ENCODE peak calls at places on chromosome 16, in nine cellular contexts. N is neural progenitor cell; Y is CD8-positive, alpha-beta T cell; X is cardiac muscle cell; P is aorta; V is adrenal gland; H is tibial artery; R is astrocyte; L is HAP-1. I is an unnamed sample. For H3K4me1 and H3K9me3, the result is how much of the 10 kb centered on the place peaks cover.

GRCh38 chr16:25340973-25341372 is 83.3 kb upstream of the ZKSCAN2 start:
- DNase-seq in X (no peak), N (no peak), H (no peak), V (no peak), Y (no peak), P (no peak), R (no peak), L (no peak), I (no peak)

GRCh38 chr16:54193656-54194007 is 93.0 kb downstream of the IRX3 start:
- DNase-seq in H (peak), P (peak), R (peak), Y (no peak), L (peak), X (peak), V (peak), N (peak), I (peak)

GRCh38 chr16:88017006-88017405 is 65.8 kb downstream of the BANP start:
- DNase-seq in R (no peak), P (no peak), Y (no peak), H (no peak), V (no peak), N (no peak), L (no peak), X (no peak), I (peak)

GRCh38 chr16:55900616-55901393 is 25.6 kb upstream of the CES5A start:
- DNase-seq in V (no peak), X (no peak), N (no peak), Y (no peak), H (no peak), R (no peak), P (no peak), L (no peak), I (no peak)

GRCh38 chr16:80931985-80932720 is 74.5 kb downstream of the CMC2 start:
- DNase-seq in R (peak), P (peak), L (no peak), N (peak), V (peak), Y (no peak), X (peak), H (peak), I (peak)

GRCh38 chr16:86016201-86016965 is 117.4 kb downstream of the IRF8 start:
- DNase-seq in Y (no peak), L (peak), N (peak), R (peak), H (no peak), P (no peak), V (peak), X (peak), I (peak)

GRCh38 chr16:56450275-56450889 is 750 bp downstream of the NUDT21 start:
- DNase-seq in X (peak), V (no peak), L (no peak), H (no peak), R (no peak), P (no peak), Y (no peak), N (peak), I (no peak)

GRCh38 chr16:56847173-56847948 is 17.6 kb upstream of the SLC12A3 start:
- DNase-seq in R (no peak), X (no peak), H (no peak), V (no peak), P (no peak), Y (no peak), N (no peak), L (no peak), I (no peak)

GRCh38 chr16:88983771-88984687 is 7.0 kb upstream of the CBFA2T3 start:
- DNase-seq in V (no peak), N (no peak), P (no peak), H (no peak), R (no peak), L (no peak), X (no peak), Y (no peak), I (no peak)

GRCh38 chr16:30740364-30741251 is 7.6 kb upstream of the PHKG2 start:
- DNase-seq in P (peak), L (no peak), H (peak), Y (no peak), N (no peak), X (no peak), R (peak), V (peak), I (peak)

GRCh38 chr16:66391726-66392670 is 25.5 kb downstream of the CDH5 start:
- DNase-seq in X (no peak), P (no peak), Y (no peak), N (no peak), R (no peak), H (no peak), V (no peak), L (no peak), I (no peak)

GRCh38 chr16:72300892-72301291 is 128.9 kb upstream of the PMFBP1 start:
- DNase-seq in R (no peak), H (no peak), X (no peak), Y (no peak), V (no peak), P (no peak), N (no peak), L (no peak), I (no peak)

GRCh38 chr16:53840472-53840871 is 136.5 kb downstream of the FTO start:
- DNase-seq in N (no peak), V (no peak), R (no peak), L (no peak), H (no peak), X (no peak), P (no peak), Y (no peak), I (no peak)

GRCh38 chr16:31477220-31478216 is 5.4 kb upstream of the SLC5A2 start:
- DNase-seq in R (no peak), P (no peak), H (no peak), Y (no peak), L (no peak), N (peak), X (peak), V (peak), I (peak)

DNA sequence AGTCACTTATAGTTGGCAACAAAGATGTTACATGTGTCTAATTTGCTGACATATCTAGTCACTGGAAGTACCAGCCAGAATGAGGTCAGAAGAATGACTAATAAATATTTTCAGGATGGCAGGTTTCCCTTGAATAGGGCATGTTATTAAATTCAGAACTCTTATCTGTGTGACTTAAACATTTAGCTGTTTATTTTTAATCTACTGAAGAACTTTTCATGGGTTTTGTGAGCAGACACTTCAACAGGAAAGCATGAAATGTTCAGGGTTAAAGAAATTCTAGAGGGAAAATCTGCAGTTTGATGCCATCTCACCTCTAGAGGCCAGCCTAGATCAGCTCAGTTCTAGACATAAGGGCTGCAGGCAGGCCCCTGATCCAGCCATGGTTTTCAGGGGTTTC is 13.2 kb downstream of the JPT2 start:
- DNase-seq in V (no peak), N (no peak), R (peak), L (no peak), Y (no peak), X (no peak), H (no peak), P (no peak), I (no peak)
- H3K4me1 ChIP-seq in V (under half), N (under half), R (under half), L (under half), Y (under half), X (under half), H (under half), P (under half), I (under half)

GRCh38 chr16:35234679-35235078 is 1775.3 kb downstream of the TP53TG3F start:
- DNase-seq in Y (no peak), H (no peak), P (no peak), L (no peak), N (no peak), V (no peak), R (no peak), X (no peak), I (no peak)

DNA sequence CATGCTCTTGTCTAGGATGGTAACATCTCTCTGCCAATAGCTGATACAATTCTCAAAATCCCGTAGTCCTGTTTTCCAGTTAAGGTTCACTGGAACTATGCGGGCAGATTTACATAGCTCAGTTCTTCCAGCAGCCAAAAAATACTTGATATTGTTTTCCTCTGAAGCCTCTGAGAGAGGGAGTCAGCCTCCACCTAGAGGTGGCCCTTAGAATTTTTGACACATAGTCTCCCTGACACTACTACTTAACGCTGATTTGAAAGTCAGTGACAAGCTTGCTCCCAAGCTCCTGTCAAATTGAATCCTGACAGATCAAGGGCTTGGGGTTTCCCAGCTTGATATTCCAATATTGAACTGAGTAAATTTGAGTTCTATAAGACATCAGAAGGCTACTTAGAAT is 1780.1 kb downstream of the TP53TG3F start:
- DNase-seq in L (no peak), P (no peak), N (no peak), R (no peak), V (no peak), X (no peak), Y (no peak), H (no peak), I (no peak)
- H3K9me3 ChIP-seq in L (under half), P (under half), N (under half), R (under half), V (under half), X (under half), Y (under half), H (under half), I (under half)

DNA sequence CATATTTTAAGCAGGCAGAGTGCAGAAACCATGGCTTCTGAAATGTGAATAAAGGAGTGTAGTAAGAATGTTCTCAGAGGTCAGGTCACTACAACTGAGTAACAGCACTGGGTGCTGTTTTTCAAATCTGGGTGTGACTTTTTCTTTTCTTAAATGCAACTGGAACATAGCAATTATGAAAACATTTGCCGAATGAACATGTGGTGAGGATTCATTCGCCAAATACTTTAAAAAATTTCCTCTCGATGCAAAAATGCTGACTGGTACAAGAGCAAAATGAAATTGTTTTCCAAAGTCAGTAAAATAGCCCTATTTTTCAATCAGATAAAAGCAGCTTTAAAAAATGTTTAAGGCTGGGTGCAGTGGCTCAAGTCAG is 18.6 kb downstream of the ZDHHC7 start:
- DNase-seq in Y (no peak), V (no peak), R (no peak), P (no peak), N (no peak), L (no peak), H (no peak), X (no peak), I (no peak)
- H3K4me1 ChIP-seq in Y (under half), V (under half), R (under half), P (under half), N (under half), L (under half), H (under half), X (under half), I (under half)

GRCh38 chr16:3400446-3400778 is 392 bp downstream of the ZSCAN32 start:
- DNase-seq in L (no peak), X (no peak), H (no peak), N (no peak), V (no peak), P (no peak), Y (no peak), R (no peak), I (no peak)
- H3K9me3 ChIP-seq in L (under half), X (under half), H (under half), N (under half), V (under half), P (under half), Y (under half), R (under half), I (under half)

GRCh38 chr16:67393111-67393789 is at the start of gene TPPP3:
- DNase-seq in L (peak), Y (no peak), R (peak), X (peak), P (peak), H (peak), N (peak), V (peak), I (peak)
- H3K4me1 ChIP-seq in L (under half), Y (under half), R (under half), X (under half), P (under half), H (under half), N (under half), V (under half), I (half or more)